ENCODE peak calls at places on chromosomes 16 and 17, in six cellular contexts. One of them, this sample, is unnamed. For H3K4me1, the result is how much of the 10 kb centered on the place peaks cover.

GRCh38 chr17:81057079-81057730 is 22.3 kb downstream of the BAIAP2 start:
- DNase-seq in HCT116: no peak
- DNase-seq in HepG2: no peak
- DNase-seq in GM12878: no peak
- DNase-seq in K562: peak
- DNase-seq in H1: no peak
- DNase-seq in this sample: no peak

GRCh38 chr17:78826836-78827509 is 13.6 kb downstream of the USP36 start:
- DNase-seq in HCT116: no peak
- DNase-seq in HepG2: no peak
- DNase-seq in GM12878: no peak
- DNase-seq in K562: no peak
- DNase-seq in H1: no peak
- DNase-seq in this sample: no peak

GRCh38 chr17:35372846-35373531 is 432 bp downstream of the SLFN11 start:
- DNase-seq in HCT116: no peak
- DNase-seq in HepG2: no peak
- DNase-seq in GM12878: no peak
- DNase-seq in K562: no peak
- DNase-seq in H1: no peak
- DNase-seq in this sample: no peak

GRCh38 chr17:58531122-58531521 is 16.7 kb upstream of the MTMR4 start:
- DNase-seq in HCT116: no peak
- DNase-seq in HepG2: no peak
- DNase-seq in GM12878: no peak
- DNase-seq in K562: no peak
- DNase-seq in H1: peak
- DNase-seq in this sample: no peak

GRCh38 chr17:80124351-80124981 is 22.5 kb downstream of the EIF4A3 start:
- DNase-seq in HCT116: peak
- DNase-seq in HepG2: peak
- DNase-seq in GM12878: no peak
- DNase-seq in K562: no peak
- DNase-seq in H1: peak
- DNase-seq in this sample: peak

GRCh38 chr16:30091474-30092372 is at the start of gene TBX6:
- DNase-seq in HCT116: peak
- DNase-seq in HepG2: peak
- DNase-seq in GM12878: peak
- DNase-seq in K562: peak
- DNase-seq in H1: peak
- DNase-seq in this sample: peak

GRCh38 chr16:79897444-79898146 is 297.1 kb upstream of the MAF start:
- DNase-seq in HCT116: no peak
- DNase-seq in HepG2: peak
- DNase-seq in GM12878: no peak
- DNase-seq in K562: peak
- DNase-seq in H1: no peak
- DNase-seq in this sample: no peak

GRCh38 chr17:58492238-58493121 is 4.3 kb upstream of the HSF5 start:
- DNase-seq in HCT116: no peak
- DNase-seq in HepG2: no peak
- DNase-seq in GM12878: no peak
- DNase-seq in K562: peak
- DNase-seq in H1: peak
- DNase-seq in this sample: no peak

GRCh38 chr17:76083536-76083935 is 4.6 kb downstream of the ZACN start:
- DNase-seq in HCT116: no peak
- DNase-seq in HepG2: no peak
- DNase-seq in GM12878: no peak
- DNase-seq in K562: no peak
- DNase-seq in H1: no peak
- DNase-seq in this sample: no peak

GRCh38 chr16:88086571-88087516 is 135.6 kb downstream of the BANP start:
- DNase-seq in HCT116: no peak
- DNase-seq in HepG2: no peak
- DNase-seq in GM12878: no peak
- DNase-seq in K562: no peak
- DNase-seq in H1: no peak
- DNase-seq in this sample: no peak

GRCh38 chr17:76659928-76660614 is 16.5 kb upstream of the ST6GALNAC1 start:
- DNase-seq in HCT116: no peak
- DNase-seq in HepG2: no peak
- DNase-seq in GM12878: no peak
- DNase-seq in K562: peak
- DNase-seq in H1: no peak
- DNase-seq in this sample: no peak

GRCh38 chr17:40963838-40964237 is 2.9 kb downstream of the KRT39 start:
- DNase-seq in HCT116: no peak
- DNase-seq in HepG2: no peak
- DNase-seq in GM12878: no peak
- DNase-seq in K562: peak
- DNase-seq in H1: no peak
- DNase-seq in this sample: no peak

GRCh38 chr16:22235839-22236745 is 30.0 kb downstream of the EEF2K start:
- DNase-seq in HCT116: no peak
- DNase-seq in HepG2: no peak
- DNase-seq in GM12878: no peak
- DNase-seq in K562: no peak
- DNase-seq in H1: no peak
- DNase-seq in this sample: no peak

GRCh38 chr16:66427036-66427446 is at the start of gene BEAN1:
- DNase-seq in HCT116: no peak
- DNase-seq in HepG2: no peak
- DNase-seq in GM12878: no peak
- DNase-seq in K562: peak
- DNase-seq in H1: peak
- DNase-seq in this sample: no peak

GRCh38 chr16:66289051-66289680 is 77.3 kb upstream of the CDH5 start:
- DNase-seq in HCT116: no peak
- DNase-seq in HepG2: no peak
- DNase-seq in GM12878: no peak
- DNase-seq in K562: no peak
- DNase-seq in H1: no peak
- DNase-seq in this sample: no peak

GRCh38 chr16:49856741-49857330 is 924 bp upstream of the ZNF423 start:
- DNase-seq in HCT116: peak
- DNase-seq in HepG2: peak
- DNase-seq in GM12878: no peak
- DNase-seq in K562: peak
- DNase-seq in H1: peak
- DNase-seq in this sample: peak

GRCh38 chr16:13343981-13344380 is 442.6 kb downstream of the SHISA9 start:
- DNase-seq in HCT116: no peak
- DNase-seq in HepG2: no peak
- DNase-seq in GM12878: no peak
- DNase-seq in K562: no peak
- DNase-seq in H1: no peak
- DNase-seq in this sample: no peak

GRCh38 chr17:82107341-82107860 is 9.4 kb upstream of the FASN start:
- DNase-seq in HCT116: no peak
- DNase-seq in HepG2: peak
- DNase-seq in GM12878: no peak
- DNase-seq in K562: no peak
- DNase-seq in H1: peak
- DNase-seq in this sample: no peak

GRCh38 chr17:6231886-6232767 is 161.9 kb downstream of the WSCD1 start:
- DNase-seq in HCT116: no peak
- DNase-seq in HepG2: no peak
- DNase-seq in GM12878: no peak
- DNase-seq in K562: no peak
- DNase-seq in H1: no peak
- DNase-seq in this sample: no peak

GRCh38 chr16:79651363-79651762 is 50.8 kb upstream of the MAF start:
- DNase-seq in HCT116: no peak
- DNase-seq in HepG2: no peak
- DNase-seq in GM12878: no peak
- DNase-seq in K562: no peak
- DNase-seq in H1: no peak
- DNase-seq in this sample: no peak

GRCh38 chr17:5762191-5762590 is 177.9 kb upstream of the NLRP1 start:
- DNase-seq in HCT116: no peak
- DNase-seq in HepG2: no peak
- DNase-seq in GM12878: no peak
- DNase-seq in K562: no peak
- DNase-seq in H1: no peak
- DNase-seq in this sample: no peak

GRCh38 chr17:38920374-38921291 is 4.8 kb upstream of the LASP1NB start:
- DNase-seq in HCT116: no peak
- DNase-seq in HepG2: no peak
- DNase-seq in GM12878: no peak
- DNase-seq in K562: no peak
- DNase-seq in H1: no peak
- DNase-seq in this sample: no peak

GRCh38 chr17:50347087-50347893 is 1.4 kb downstream of the XYLT2 start:
- DNase-seq in HCT116: no peak
- DNase-seq in HepG2: no peak
- DNase-seq in GM12878: no peak
- DNase-seq in K562: no peak
- DNase-seq in H1: peak
- DNase-seq in this sample: no peak

GRCh38 chr16:49442805-49443204 is 69.2 kb downstream of the C16orf78 start:
- DNase-seq in HCT116: no peak
- DNase-seq in HepG2: no peak
- DNase-seq in GM12878: no peak
- DNase-seq in K562: no peak
- DNase-seq in H1: no peak
- DNase-seq in this sample: no peak

GRCh38 chr16:10504404-10504885 is 76.0 kb downstream of the EMP2 start:
- DNase-seq in HCT116: no peak
- DNase-seq in HepG2: no peak
- DNase-seq in GM12878: no peak
- DNase-seq in K562: no peak
- DNase-seq in H1: no peak
- DNase-seq in this sample: peak

GRCh38 chr17:82272495-82273326 is 789 bp downstream of the CSNK1D start:
- DNase-seq in HCT116: no peak
- DNase-seq in HepG2: no peak
- DNase-seq in GM12878: no peak
- DNase-seq in K562: peak
- DNase-seq in H1: no peak
- DNase-seq in this sample: no peak

GRCh38 chr16:74487634-74488495 is 66.6 kb upstream of the CLEC18B start:
- DNase-seq in HCT116: no peak
- DNase-seq in HepG2: no peak
- DNase-seq in GM12878: no peak
- DNase-seq in K562: no peak
- DNase-seq in H1: no peak
- DNase-seq in this sample: no peak

GRCh38 chr16:74480150-74481029 is 59.1 kb upstream of the CLEC18B start:
- DNase-seq in HCT116: peak
- DNase-seq in HepG2: no peak
- DNase-seq in GM12878: no peak
- DNase-seq in K562: peak
- DNase-seq in H1: no peak
- DNase-seq in this sample: no peak

DNA sequence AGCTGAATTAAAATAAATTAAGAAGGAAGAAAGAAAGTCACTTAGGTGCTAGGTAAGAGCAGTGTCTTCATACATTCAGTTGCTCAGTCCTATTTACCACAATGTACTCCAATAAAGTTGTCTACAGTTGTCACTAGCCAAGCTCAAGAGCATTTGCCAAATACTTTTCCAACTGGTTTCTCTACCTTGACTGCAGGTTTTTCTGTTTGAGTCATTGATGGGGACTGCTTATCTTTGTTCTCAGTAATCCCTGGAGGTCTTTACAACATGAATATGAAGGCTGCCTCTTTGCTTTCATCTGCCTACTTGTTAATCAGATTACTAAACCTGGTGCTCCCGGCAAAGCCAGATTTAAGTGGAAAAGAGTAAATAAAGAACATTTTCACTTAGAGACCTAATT is 64.6 kb upstream of the CLEC18B start:
- DNase-seq in HCT116: peak
- DNase-seq in HepG2: no peak
- DNase-seq in GM12878: no peak
- DNase-seq in K562: no peak
- DNase-seq in H1: no peak
- DNase-seq in this sample: no peak
- H3K4me1 ChIP-seq in HCT116: under half
- H3K4me1 ChIP-seq in HepG2: under half
- H3K4me1 ChIP-seq in GM12878: under half
- H3K4me1 ChIP-seq in K562: under half
- H3K4me1 ChIP-seq in H1: under half
- H3K4me1 ChIP-seq in this sample: under half

GRCh38 chr16:53417011-53417410 is 17.3 kb upstream of the RBL2 start:
- DNase-seq in HCT116: no peak
- DNase-seq in HepG2: no peak
- DNase-seq in GM12878: no peak
- DNase-seq in K562: no peak
- DNase-seq in H1: no peak
- DNase-seq in this sample: no peak
- TF ChIP-seq ZNF274 in HCT116: no peak
- TF ChIP-seq ZNF274 in HepG2: no peak
- TF ChIP-seq ZNF274 in GM12878: no peak
- TF ChIP-seq ZNF274 in K562: no peak
- TF ChIP-seq ZNF274 in H1: no peak
- TF ChIP-seq ZNF274 in this sample: no peak

DNA sequence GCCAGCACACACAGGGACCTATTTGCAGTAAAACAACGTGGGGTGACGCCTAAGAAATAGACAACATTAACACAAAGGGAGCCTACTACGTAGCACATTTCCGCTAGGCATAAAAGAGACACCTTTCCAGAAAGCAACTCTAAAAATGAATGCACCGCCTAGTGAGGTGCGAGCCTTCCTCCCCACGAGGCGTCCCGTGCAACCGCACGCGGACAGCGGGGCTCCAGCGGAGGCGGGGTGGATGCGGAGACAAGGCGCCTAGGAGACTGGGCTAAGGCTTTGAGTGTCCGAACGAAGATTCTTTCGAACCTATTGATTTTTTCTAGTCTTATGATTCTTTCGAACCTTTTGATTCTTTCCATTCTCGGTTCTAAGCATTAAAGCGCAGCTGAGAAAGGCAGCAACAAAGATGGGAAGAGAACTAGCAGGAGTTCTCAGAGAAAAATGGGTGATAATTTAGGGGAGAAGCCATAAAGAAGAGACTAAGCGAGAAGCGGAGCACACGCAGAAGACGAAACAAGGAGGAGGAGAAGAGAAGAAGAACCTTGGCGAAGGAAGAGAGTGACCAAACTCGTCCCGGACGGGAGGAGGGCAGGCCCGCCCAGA is 433 bp upstream of the CPD start:
- DNase-seq in HCT116: no peak
- DNase-seq in HepG2: no peak
- DNase-seq in GM12878: no peak
- DNase-seq in K562: peak
- DNase-seq in H1: peak
- DNase-seq in this sample: no peak
- H3K4me1 ChIP-seq in HCT116: under half
- H3K4me1 ChIP-seq in HepG2: half or more
- H3K4me1 ChIP-seq in GM12878: under half
- H3K4me1 ChIP-seq in K562: under half
- H3K4me1 ChIP-seq in H1: under half
- H3K4me1 ChIP-seq in this sample: under half

DNA sequence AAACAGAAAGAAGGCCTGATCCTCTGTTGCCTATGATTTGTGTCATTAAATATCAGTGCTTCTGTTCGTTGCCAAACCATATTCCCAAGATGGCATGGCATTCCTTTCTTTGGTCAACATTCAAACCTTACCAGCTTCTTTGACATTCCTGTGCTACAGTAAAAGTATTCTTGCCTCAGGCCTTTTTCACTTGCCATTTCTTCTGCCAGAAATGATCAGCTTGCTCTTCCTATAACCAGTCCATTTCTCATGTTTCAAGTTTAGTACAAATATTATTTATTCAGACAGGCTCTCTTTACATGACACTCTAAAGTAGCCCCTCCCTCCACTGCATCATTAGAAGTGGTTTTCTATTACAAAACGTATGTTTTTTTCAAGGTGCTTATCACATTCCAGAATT is 278.3 kb downstream of the KCNJ2 start:
- DNase-seq in HCT116: no peak
- DNase-seq in HepG2: no peak
- DNase-seq in GM12878: no peak
- DNase-seq in K562: no peak
- DNase-seq in H1: no peak
- DNase-seq in this sample: no peak
- TF ChIP-seq ZNF274 in HCT116: no peak
- TF ChIP-seq ZNF274 in HepG2: no peak
- TF ChIP-seq ZNF274 in GM12878: no peak
- TF ChIP-seq ZNF274 in K562: no peak
- TF ChIP-seq ZNF274 in H1: no peak
- TF ChIP-seq ZNF274 in this sample: no peak